ENCODE peak calls at places on chromosome 4, in nine cellular contexts. Y is endothelial cell of umbilical vein, W is ovary, U is heart left ventricle, S is esophagus squamous epithelium, R is sigmoid colon, F is breast epithelium, X is IMR-90, G is stomach. E is an unnamed sample.
A peak's percentile ranks its signal among the peaks of the same experiment; 100 is the strongest.

GRCh38 chr4:89411539-89411938 is 103.9 kb upstream of the GPRIN3 start:
- DNase-seq in Y (no peak), W (no peak), U (peak; percentile 27), S (no peak), R (no peak), F (no peak), X (peak; percentile 0), G (no peak), E (no peak)

GRCh38 chr4:111959202-111959601 is 186.1 kb upstream of the FAM241A start:
- DNase-seq in Y (peak; percentile 41), W (no peak), U (no peak), S (no peak), R (no peak), F (no peak), X (peak; percentile 10), G (no peak), E (no peak)

GRCh38 chr4:20337261-20337664 is 85.6 kb downstream of the SLIT2 start:
- DNase-seq in Y (no peak), W (no peak), U (no peak), S (no peak), R (no peak), F (no peak), X (peak; percentile 15), G (no peak), E (no peak)

GRCh38 chr4:184648220-184649025 is 824 bp downstream of the CASP3 start:
- DNase-seq in Y (peak; percentile 59), W (peak; percentile 75), U (peak; percentile 80), S (peak; percentile 12), R (peak; percentile 87), F (peak; percentile 28), X (peak; percentile 33), G (peak; percentile 70), E (peak; percentile 64)

GRCh38 chr4:121307441-121308327 is 73.1 kb downstream of the QRFPR start:
- DNase-seq in Y (peak; percentile 24), W (no peak), U (no peak), S (no peak), R (no peak), F (no peak), X (peak; percentile 34), G (no peak), E (no peak)

GRCh38 chr4:95506264-95506663 is 42.5 kb downstream of the UNC5C start:
- DNase-seq in Y (peak; percentile 25), W (no peak), U (no peak), S (no peak), R (no peak), F (no peak), X (peak; percentile 12), G (no peak), E (no peak)

GRCh38 chr4:169612869-169613859 is 781 bp upstream of the NEK1 start:
- DNase-seq in Y (peak; percentile 85), W (peak; percentile 63), U (peak; percentile 64), S (no peak), R (peak; percentile 87), F (peak; percentile 61), X (peak; percentile 79), G (peak; percentile 71), E (peak; percentile 72)

GRCh38 chr4:96593422-96593821 is 753.5 kb downstream of the PDHA2 start:
- DNase-seq in Y (peak; percentile 39), W (peak; percentile 11), U (no peak), S (no peak), R (no peak), F (no peak), X (no peak), G (peak; percentile 72), E (no peak)

GRCh38 chr4:146040623-146041022 is 102.0 kb upstream of the ZNF827 start:
- DNase-seq in Y (no peak), W (no peak), U (no peak), S (no peak), R (no peak), F (no peak), X (no peak), G (no peak), E (no peak)

GRCh38 chr4:149047368-149047767 is 605.2 kb upstream of the NR3C2 start:
- DNase-seq in Y (no peak), W (no peak), U (no peak), S (no peak), R (no peak), F (no peak), X (peak; percentile 47), G (no peak), E (no peak)

GRCh38 chr4:188941524-188942109 is 802.4 kb downstream of the TRIML1 start:
- DNase-seq in Y (no peak), W (no peak), U (no peak), S (no peak), R (no peak), F (no peak), X (peak; percentile 100), G (no peak), E (no peak)

GRCh38 chr4:75639124-75639695 is 8.9 kb upstream of the CDKL2 start:
- DNase-seq in Y (no peak), W (no peak), U (no peak), S (no peak), R (no peak), F (no peak), X (no peak), G (no peak), E (no peak)

GRCh38 chr4:173192375-173193162 is 24.0 kb downstream of the GALNT7 start:
- DNase-seq in Y (peak; percentile 38), W (no peak), U (no peak), S (no peak), R (no peak), F (no peak), X (no peak), G (no peak), E (no peak)
- TF ChIP-seq CTCF in Y (peak; percentile 26), W (no peak), U (no peak), S (no peak), R (no peak), F (no peak), X (no peak), G (no peak), E (no peak)

DNA sequence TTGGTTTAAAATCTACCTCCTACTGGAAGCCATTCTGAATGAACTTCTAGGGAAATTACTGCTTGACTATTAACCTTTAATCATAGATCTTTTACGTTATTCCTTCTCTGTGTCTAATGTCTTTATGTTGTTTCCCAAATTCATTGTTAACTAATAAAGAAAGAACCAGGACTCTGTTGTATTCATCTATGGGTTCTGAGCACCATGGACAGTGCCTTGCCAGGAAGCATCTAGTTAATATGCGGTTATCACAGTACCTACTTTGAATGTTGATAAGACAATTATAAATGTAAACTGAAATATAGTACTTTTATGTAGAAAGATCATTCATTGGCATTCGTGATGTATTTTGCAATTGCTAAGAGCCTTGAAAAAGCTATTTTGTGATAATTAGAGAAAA is 23.8 kb downstream of the NWD2 start:
- DNase-seq in Y (no peak), W (no peak), U (no peak), S (no peak), R (no peak), F (no peak), X (no peak), G (no peak), E (no peak)
- TF ChIP-seq POLR2A in Y (no peak), W (no peak), U (no peak), S (no peak), R (no peak), F (no peak), X (no peak), G (no peak), E (no peak)

DNA sequence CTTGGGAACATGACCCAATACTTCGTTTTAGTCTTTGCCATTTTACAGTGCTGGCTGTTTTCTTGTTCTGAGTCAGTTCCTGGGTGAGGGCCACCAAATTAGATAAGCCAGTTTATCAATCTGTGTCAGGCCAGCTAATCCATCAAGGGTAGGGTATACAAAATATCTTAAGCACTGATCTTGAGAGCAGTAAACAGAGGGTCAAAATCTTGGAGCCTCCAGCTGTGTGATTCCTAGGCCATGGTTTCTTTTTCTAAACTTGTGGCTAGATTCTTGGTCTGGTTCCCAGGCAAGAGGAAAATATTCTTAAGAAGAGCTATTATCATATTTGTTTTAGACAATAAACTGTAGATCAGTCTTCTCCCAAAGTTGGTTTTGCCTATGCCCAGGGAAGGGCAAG is 1396.6 kb upstream of the PABPC4L start:
- DNase-seq in Y (no peak), W (no peak), U (no peak), S (no peak), R (no peak), F (no peak), X (no peak), G (no peak), E (no peak)
- H3K9me3 ChIP-seq in Y (no peaks in the 10 kb centered on the region), W (no peaks in the 10 kb centered on the region), U (no peaks in the 10 kb centered on the region), S (peaks cover 3% of the 10 kb centered on the region), R (no peaks in the 10 kb centered on the region), F (peaks cover 26% of the 10 kb centered on the region), X (peaks cover 8% of the 10 kb centered on the region), G (peaks cover 47% of the 10 kb centered on the region), E (no peaks in the 10 kb centered on the region)

GRCh38 chr4:2076908-2077534 is 17.9 kb downstream of the NAT8L start:
- DNase-seq in Y (no peak), W (no peak), U (no peak), S (no peak), R (peak; percentile 52), F (no peak), X (no peak), G (no peak), E (no peak)
- TF ChIP-seq CTCF in Y (no peak), W (no peak), U (no peak), S (no peak), R (no peak), F (no peak), X (no peak), G (no peak), E (no peak)

E was measured in uterus.